ENCODE peak calls at places on chromosomes 12 and 14, in four cellular contexts. E, A, Z and M are unnamed samples.

GRCh38 chr12:56358836-56359532 is 923 bp downstream of the STAT2 start:
- DNase-seq in Z (no peak), A (no peak), E (no peak), M (peak)

GRCh38 chr14:26773906-26774593 is 176.2 kb upstream of the NOVA1 start:
- DNase-seq in A (peak), E (no peak), Z (no peak), M (no peak)

GRCh38 chr12:111283986-111284385 is 84.9 kb downstream of the PHETA1 start:
- DNase-seq in Z (no peak), E (no peak), A (no peak), M (no peak)

GRCh38 chr12:75553865-75554555 is 42.6 kb upstream of the KRR1 start:
- DNase-seq in A (no peak), E (no peak), Z (no peak), M (peak)

GRCh38 chr12:113092478-113093408 is 36.2 kb downstream of the DTX1 start:
- DNase-seq in E (no peak), A (peak), Z (no peak), M (peak)

GRCh38 chr12:108053512-108053911 is 75.6 kb upstream of the WSCD2 start:
- DNase-seq in A (no peak), E (no peak), Z (no peak), M (no peak)

GRCh38 chr12:6685814-6686213 is 3.4 kb downstream of the ZNF384 start:
- DNase-seq in A (no peak), Z (no peak), E (no peak), M (no peak)

GRCh38 chr12:65881965-65882413 is 57.7 kb downstream of the HMGA2 start:
- DNase-seq in Z (no peak), A (no peak), E (no peak), M (peak)

GRCh38 chr14:81211844-81212243 is 8.9 kb downstream of the GTF2A1 start:
- DNase-seq in E (peak), A (peak), Z (no peak), M (peak)

GRCh38 chr14:42499137-42499536 is 892.5 kb downstream of the LRFN5 start:
- DNase-seq in E (no peak), Z (no peak), A (no peak), M (no peak)

GRCh38 chr14:42510071-42510470 is 903.4 kb downstream of the LRFN5 start:
- DNase-seq in E (no peak), Z (no peak), A (no peak), M (no peak)

GRCh38 chr14:42508209-42508946 is 901.7 kb downstream of the LRFN5 start:
- DNase-seq in E (no peak), Z (no peak), A (no peak), M (no peak)

GRCh38 chr14:42504433-42504832 is 897.8 kb downstream of the LRFN5 start:
- DNase-seq in E (no peak), Z (no peak), A (no peak), M (no peak)
- TF ChIP-seq CTCF in E (no peak), Z (no peak), A (no peak), M (no peak)

DNA sequence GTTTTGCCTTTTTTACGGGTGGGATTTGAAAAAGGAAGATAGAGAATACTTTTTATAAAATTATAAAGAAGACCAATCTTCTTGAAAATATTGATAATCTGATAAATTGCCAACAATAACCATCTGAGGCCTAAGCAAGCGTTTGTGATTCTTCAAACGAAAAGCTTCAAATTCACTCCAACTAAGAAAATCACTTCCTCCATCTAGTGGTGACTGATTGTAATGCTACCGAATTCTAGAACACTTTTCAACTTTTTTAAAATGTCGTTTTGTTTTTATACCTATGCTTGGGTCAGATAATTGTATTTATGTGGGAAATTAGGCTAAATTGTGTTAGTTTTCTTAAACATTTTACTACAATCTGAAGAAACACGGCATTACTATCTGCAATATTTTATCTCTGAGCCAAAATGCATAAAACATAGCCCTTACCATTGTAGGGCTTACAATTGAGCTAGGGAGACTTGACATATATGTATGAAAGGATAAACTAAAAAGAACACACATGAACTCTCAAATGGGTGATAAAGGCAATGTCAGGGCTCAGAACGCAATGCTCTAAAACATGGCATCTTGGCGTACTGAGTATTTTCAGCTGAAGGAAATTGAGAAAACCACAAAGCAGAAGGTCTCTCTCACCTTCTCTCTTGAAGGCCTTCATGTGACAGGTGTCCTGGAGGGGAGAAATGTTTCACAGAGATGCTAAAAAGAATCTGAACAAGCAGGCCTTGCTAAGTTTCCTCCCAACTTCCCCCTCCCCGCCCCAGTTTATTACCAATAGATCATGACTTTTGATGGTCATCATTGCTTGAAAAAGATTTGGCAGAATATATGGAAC is 36.8 kb upstream of the G2E3 start:
- DNase-seq in A (peak), E (peak), Z (peak), M (peak)
- TF ChIP-seq MAX in A (no peak), E (no peak), Z (no peak), M (no peak)

GRCh38 chr14:87883750-87884149 is 109.2 kb downstream of the GALC start:
- DNase-seq in A (no peak), Z (no peak), E (no peak), M (no peak)

DNA sequence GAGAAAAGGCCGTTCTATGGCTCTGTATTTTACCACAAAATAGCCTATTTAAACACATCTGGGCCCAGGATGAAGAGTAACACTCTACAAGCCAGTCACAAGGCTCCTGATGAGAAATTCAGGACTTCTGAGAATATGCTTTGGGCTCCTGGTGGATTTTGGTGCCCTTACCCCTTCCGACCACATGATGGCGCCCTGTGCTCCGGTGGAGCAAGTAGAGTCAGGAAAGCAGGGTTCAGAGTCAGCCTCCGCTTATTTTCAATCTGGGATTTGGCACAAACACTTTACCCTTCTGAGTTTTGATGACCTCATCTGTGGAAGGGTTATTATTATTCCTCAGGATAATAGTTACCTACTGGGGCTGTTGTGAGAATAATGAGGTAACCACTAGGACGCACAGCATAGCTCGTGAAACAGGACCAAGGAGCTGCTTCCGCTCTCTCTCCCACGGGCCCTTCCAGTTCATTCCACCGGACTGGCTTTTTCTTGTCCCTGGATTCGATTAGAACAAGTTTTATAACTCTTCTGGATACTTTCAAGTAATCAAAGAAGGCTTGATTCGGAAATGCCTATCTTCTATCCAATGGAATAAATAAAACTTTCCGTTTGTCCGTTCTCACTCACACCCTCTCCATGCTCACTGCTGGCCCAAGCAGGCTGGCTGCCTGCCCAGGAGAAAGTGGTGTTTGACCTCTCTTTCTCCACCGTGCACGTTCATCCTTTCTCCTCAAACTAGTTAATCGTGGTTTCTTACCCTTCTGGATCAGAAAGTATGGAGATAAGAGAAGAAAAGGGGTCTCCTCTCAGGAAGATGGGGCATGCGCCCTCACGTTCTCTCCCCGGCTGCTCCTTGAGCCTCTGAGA is 104.6 kb downstream of the GALC start:
- DNase-seq in E (peak), A (peak), Z (no peak), M (peak)
- TF ChIP-seq MYC in E (no peak), A (no peak), Z (no peak), M (no peak)

GRCh38 chr12:127556487-127556886 is 710.5 kb upstream of the TMEM132C start:
- DNase-seq in A (no peak), Z (no peak), E (no peak), M (peak)

GRCh38 chr12:127560041-127560478 is 706.9 kb upstream of the TMEM132C start:
- DNase-seq in E (no peak), A (no peak), Z (no peak), M (no peak)

GRCh38 chr12:127558363-127558762 is 708.6 kb upstream of the TMEM132C start:
- DNase-seq in E (no peak), A (no peak), Z (no peak), M (no peak)

GRCh38 chr12:127562781-127563180 is 704.2 kb upstream of the TMEM132C start:
- DNase-seq in E (no peak), Z (no peak), A (no peak), M (peak)

DNA sequence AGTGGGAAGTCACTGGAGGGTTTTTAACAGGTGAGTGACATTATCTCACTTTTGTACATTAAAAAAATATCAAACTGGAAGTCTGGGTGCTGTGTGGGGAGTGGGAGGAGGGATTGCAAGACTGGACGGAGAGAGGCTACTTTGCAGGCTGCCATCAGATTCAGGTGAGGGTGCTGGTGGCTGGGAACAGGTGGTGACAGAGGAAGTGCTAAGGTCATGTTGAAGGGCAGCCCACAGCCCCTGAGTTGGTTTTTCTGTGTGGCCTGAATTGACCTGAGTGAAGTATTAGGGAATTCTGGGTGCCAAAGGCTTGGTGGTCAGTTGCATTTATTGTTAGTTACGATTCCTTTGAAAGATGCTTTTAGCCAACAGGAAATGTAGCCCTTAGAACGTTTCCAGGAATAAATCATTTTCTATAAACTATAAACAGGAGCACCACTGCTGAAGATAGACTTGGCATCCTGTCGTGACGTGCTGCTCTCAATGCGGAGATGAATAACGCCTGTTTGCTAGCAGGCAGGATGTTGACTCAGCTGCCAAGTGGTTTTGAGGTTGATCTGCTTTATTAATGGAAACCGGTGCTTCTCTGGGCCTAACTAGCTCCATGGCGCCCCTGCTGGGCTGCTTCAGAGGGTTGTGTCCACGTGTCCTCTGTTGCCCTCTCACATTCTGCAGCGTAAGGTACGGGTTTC is 707.5 kb upstream of the TMEM132C start:
- DNase-seq in Z (peak), A (peak), E (no peak), M (peak)
- TF ChIP-seq CTCF in Z (peak), A (no peak), E (no peak), M (peak)

GRCh38 chr12:9634177-9634803 is 26.6 kb upstream of the KLRB1 start:
- DNase-seq in Z (no peak), A (peak), E (peak), M (peak)
- TF ChIP-seq MAX in Z (no peak), A (no peak), E (no peak), M (no peak)

DNA sequence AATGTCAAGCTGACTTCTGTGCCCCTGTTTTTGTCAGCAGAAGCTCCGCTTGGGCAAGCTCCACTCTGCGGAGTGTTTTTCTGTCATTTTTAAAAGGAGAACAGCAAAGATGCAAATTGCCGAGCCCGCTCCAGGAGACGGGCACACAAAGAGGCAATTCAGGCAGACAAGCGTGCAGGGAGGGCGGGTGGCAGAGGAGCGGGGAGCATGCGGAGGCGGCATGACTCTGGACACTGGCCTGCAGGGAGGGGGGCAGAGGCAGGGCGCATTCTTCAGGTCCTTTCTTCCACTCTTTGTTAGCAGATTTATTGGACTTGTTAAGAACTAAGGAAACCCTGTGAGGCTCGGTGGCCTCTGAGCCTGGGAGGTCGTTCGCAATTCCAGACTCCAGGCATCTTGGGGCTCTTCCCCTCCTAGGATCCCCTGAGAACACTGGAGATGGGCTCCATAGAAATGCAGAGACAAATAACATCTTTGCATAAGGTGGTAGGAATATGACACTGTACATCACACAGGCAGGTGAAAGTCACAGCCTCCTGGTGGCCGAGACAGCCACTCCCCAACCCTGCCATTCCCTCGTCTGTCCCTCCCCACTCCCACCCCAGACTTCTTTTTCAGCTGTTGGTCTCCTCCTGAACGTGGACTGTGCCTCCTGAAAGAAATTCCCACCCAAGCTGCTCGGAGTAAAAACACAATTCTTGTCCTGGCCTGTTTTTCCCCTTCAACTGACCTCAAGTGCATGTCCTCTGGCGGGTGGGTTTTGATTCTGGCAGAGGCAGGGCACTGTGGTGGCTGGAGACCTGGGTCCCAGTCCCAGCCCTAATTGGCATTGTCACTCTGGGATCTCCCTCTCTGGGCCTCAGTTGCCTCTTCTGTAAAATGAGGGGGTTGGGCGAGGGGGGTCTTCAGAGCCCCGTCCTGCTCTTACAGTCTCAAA is 187.1 kb upstream of the RMST start:
- DNase-seq in Z (no peak), A (no peak), E (no peak), M (no peak)
- TF ChIP-seq MYC in Z (no peak), A (no peak), E (no peak), M (no peak)

GRCh38 chr14:75800792-75801191 is 139.7 kb downstream of the TTLL5 start:
- DNase-seq in A (peak), E (no peak), Z (no peak), M (no peak)
- TF ChIP-seq CTCF in A (no peak), E (peak), Z (no peak), M (no peak)

GRCh38 chr12:60035835-60036234 is 440.0 kb downstream of the SLC16A7 start:
- DNase-seq in E (no peak), A (no peak), Z (no peak), M (no peak)
- TF ChIP-seq MAX in E (no peak), A (no peak), Z (no peak), M (no peak)

GRCh38 chr12:12534134-12534866 is 28.4 kb downstream of the DUSP16 start:
- DNase-seq in E (peak), Z (no peak), A (no peak), M (no peak)

GRCh38 chr12:12531194-12531593 is 31.5 kb downstream of the DUSP16 start:
- DNase-seq in E (no peak), Z (no peak), A (no peak), M (no peak)

GRCh38 chr12:12534975-12535374 is 27.7 kb downstream of the DUSP16 start:
- DNase-seq in A (no peak), E (no peak), Z (no peak), M (no peak)

GRCh38 chr12:12529783-12530421 is 32.8 kb downstream of the DUSP16 start:
- DNase-seq in E (no peak), Z (no peak), A (no peak), M (no peak)

DNA sequence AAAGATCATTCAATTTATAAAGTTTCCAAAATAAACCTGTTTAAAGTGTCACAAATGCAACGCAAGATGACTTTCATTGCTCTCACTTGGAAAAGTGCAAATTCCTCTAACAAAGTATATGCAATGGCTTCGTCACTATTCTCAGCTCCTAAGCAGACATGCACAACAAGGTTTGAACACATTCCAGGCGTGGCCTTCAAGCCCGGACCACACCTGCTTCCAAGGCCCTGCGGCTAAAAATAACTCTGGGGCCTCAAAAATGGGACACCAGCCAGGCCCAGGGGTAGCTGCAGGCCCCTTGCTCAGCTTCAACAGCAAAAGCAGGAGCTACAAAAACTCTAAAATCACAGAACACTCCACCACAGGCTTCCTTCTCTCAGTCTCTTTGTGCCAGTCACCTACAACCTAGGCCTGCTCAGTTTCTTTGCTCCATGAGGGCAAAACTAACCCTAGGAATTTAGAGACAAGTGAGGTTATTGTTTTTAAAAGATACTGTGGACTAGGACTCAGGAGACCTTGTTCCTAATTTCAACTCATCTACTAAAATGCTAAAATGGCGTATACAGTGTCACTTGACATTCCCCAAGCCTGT is 29.3 kb downstream of the DUSP16 start:
- DNase-seq in E (peak), A (peak), Z (no peak), M (no peak)
- TF ChIP-seq MYC in E (no peak), A (no peak), Z (no peak), M (no peak)

GRCh38 chr14:94173471-94173884 is 644 bp upstream of the PPP4R4 start:
- DNase-seq in A (no peak), Z (no peak), E (no peak), M (peak)

GRCh38 chr14:94173885-94174621 is at the start of gene PPP4R4:
- DNase-seq in A (peak), Z (no peak), E (peak), M (peak)

GRCh38 chr14:94172545-94172944 is 1.6 kb upstream of the PPP4R4 start:
- DNase-seq in A (no peak), Z (no peak), E (no peak), M (no peak)

GRCh38 chr14:94171208-94171607 is 2.9 kb upstream of the PPP4R4 start:
- DNase-seq in A (no peak), E (no peak), Z (no peak), M (no peak)

GRCh38 chr14:94170151-94170550 is 4.0 kb upstream of the PPP4R4 start:
- DNase-seq in Z (no peak), A (no peak), E (no peak), M (no peak)
- TF ChIP-seq CTCF in Z (no peak), A (no peak), E (no peak), M (no peak)